ENCODE peak calls at places on chromosomes 2 and 18, in nine cellular contexts. H is MCF 10A, K is A549, J is RWPE2, Z is Calu3, D is left ventricle myocardium inferior, T is HFFc6, S is DND-41, E is sigmoid colon. I is an unnamed sample.

GRCh38 chr2:43221660-43222471 is 4.5 kb downstream of the ZFP36L2 start:
- DNase-seq in S (peak; percentile 87), E (peak; percentile 97), K (peak; percentile 89), J (peak; percentile 87), Z (peak; percentile 83), T (peak; percentile 90), H (peak; percentile 91), D (peak; percentile 90), I (peak; percentile 81)

GRCh38 chr18:79980585-79980984 is 7.8 kb downstream of the TXNL4A start:
- DNase-seq in D (no peak), E (no peak), H (no peak), T (no peak), K (no peak), J (no peak), S (no peak), Z (no peak), I (no peak)

GRCh38 chr2:11128258-11128951 is 26.9 kb upstream of the SLC66A3 start:
- DNase-seq in D (no peak), Z (no peak), K (no peak), S (no peak), J (no peak), E (no peak), H (peak; percentile 60), T (peak; percentile 64), I (no peak)

GRCh38 chr2:47062721-47063120 is 92.4 kb downstream of the STPG4 start:
- DNase-seq in J (no peak), S (no peak), E (no peak), Z (no peak), H (no peak), D (no peak), K (no peak), T (no peak), I (no peak)

GRCh38 chr18:60978338-60978737 is 354.9 kb upstream of the CDH20 start:
- DNase-seq in H (peak; percentile 79), K (no peak), S (no peak), Z (no peak), T (no peak), E (no peak), J (no peak), D (no peak), I (no peak)

GRCh38 chr2:204574473-204574872 is 29.2 kb downstream of the PARD3B start:
- DNase-seq in D (no peak), E (no peak), K (no peak), J (no peak), H (no peak), Z (no peak), T (no peak), S (no peak), I (no peak)

GRCh38 chr2:223494987-223495386 is 107.2 kb downstream of the SCG2 start:
- DNase-seq in T (peak; percentile 22), D (no peak), S (no peak), E (no peak), J (no peak), K (no peak), Z (no peak), H (no peak), I (no peak)

GRCh38 chr18:32067375-32068167 is 24.1 kb upstream of the RNF138 start:
- DNase-seq in Z (no peak), T (no peak), K (no peak), H (no peak), D (no peak), J (no peak), S (no peak), E (no peak), I (no peak)

GRCh38 chr2:10267551-10268465 is 34.9 kb upstream of the HPCAL1 start:
- DNase-seq in K (no peak), E (peak; percentile 49), S (no peak), T (no peak), Z (no peak), H (no peak), J (peak; percentile 43), D (peak; percentile 64), I (peak; percentile 39)

GRCh38 chr2:109269956-109270757 is 141.2 kb downstream of the SH3RF3 start:
- DNase-seq in K (no peak), T (no peak), J (no peak), Z (no peak), E (peak; percentile 50), D (no peak), H (no peak), S (no peak), I (peak; percentile 38)

GRCh38 chr2:96208144-96209010 is at the start of gene STARD7:
- DNase-seq in H (peak; percentile 98), J (peak; percentile 97), S (peak; percentile 98), K (peak; percentile 95), E (peak; percentile 99), T (peak; percentile 98), Z (peak; percentile 99), D (peak; percentile 100), I (peak; percentile 94)

GRCh38 chr2:201909348-201909747 is 103.0 kb downstream of the CDK15 start:
- DNase-seq in K (peak; percentile 5), T (peak; percentile 87), J (no peak), E (no peak), S (no peak), Z (no peak), H (no peak), D (no peak), I (no peak)

GRCh38 chr18:45849529-45849928 is 24.1 kb downstream of the SIGLEC15 start:
- DNase-seq in T (no peak), S (no peak), Z (no peak), K (no peak), D (no peak), E (no peak), H (no peak), J (no peak), I (no peak)

GRCh38 chr2:220849433-220849832 is 722.7 kb downstream of the EPHA4 start:
- DNase-seq in Z (no peak), J (no peak), T (no peak), D (no peak), E (no peak), K (no peak), H (no peak), S (no peak), I (no peak)

GRCh38 chr2:195395351-195395750 is 261.7 kb upstream of the SLC39A10 start:
- DNase-seq in J (no peak), E (no peak), K (no peak), T (no peak), H (no peak), Z (no peak), D (no peak), S (no peak), I (no peak)

GRCh38 chr18:77223221-77223639 is 26.4 kb upstream of the GALR1 start:
- DNase-seq in D (no peak), J (no peak), H (peak; percentile 17), E (no peak), K (no peak), Z (no peak), T (no peak), S (no peak), I (no peak)

GRCh38 chr2:68828887-68829708 is 42.1 kb downstream of the BMP10 start:
- DNase-seq in E (peak; percentile 96), K (peak; percentile 84), Z (peak; percentile 85), T (peak; percentile 94), D (peak; percentile 94), H (peak; percentile 98), S (peak; percentile 96), J (peak; percentile 94), I (peak; percentile 95)
- TF ChIP-seq CTCF in E (no peak), K (no peak), Z (no peak), T (peak; percentile 16), D (peak; percentile 18), H (no peak), S (peak; percentile 18), J (no peak), I (no peak)

GRCh38 chr2:15043336-15044058 is 411.0 kb downstream of the LRATD1 start:
- DNase-seq in E (peak; percentile 78), J (no peak), K (no peak), S (no peak), T (no peak), D (no peak), Z (no peak), H (peak; percentile 9), I (no peak)

GRCh38 chr2:15047184-15047583 is 414.7 kb downstream of the LRATD1 start:
- DNase-seq in J (no peak), S (no peak), Z (no peak), T (no peak), E (no peak), K (no peak), D (no peak), H (peak; percentile 16), I (no peak)

GRCh38 chr2:15049096-15049993 is 416.8 kb downstream of the LRATD1 start:
- DNase-seq in T (no peak), E (no peak), D (no peak), H (no peak), J (no peak), Z (no peak), S (no peak), K (no peak), I (no peak)

GRCh38 chr2:15050483-15050882 is 418.0 kb downstream of the LRATD1 start:
- DNase-seq in H (peak; percentile 8), Z (no peak), T (no peak), D (no peak), K (no peak), S (no peak), J (no peak), E (no peak), I (no peak)

GRCh38 chr2:15048000-15048399 is 415.5 kb downstream of the LRATD1 start:
- DNase-seq in H (no peak), J (no peak), K (no peak), S (no peak), E (no peak), T (no peak), D (no peak), Z (no peak), I (no peak)
- TF ChIP-seq CTCF in H (no peak), J (no peak), K (no peak), S (no peak), E (no peak), T (no peak), D (no peak), Z (no peak), I (no peak)

DNA sequence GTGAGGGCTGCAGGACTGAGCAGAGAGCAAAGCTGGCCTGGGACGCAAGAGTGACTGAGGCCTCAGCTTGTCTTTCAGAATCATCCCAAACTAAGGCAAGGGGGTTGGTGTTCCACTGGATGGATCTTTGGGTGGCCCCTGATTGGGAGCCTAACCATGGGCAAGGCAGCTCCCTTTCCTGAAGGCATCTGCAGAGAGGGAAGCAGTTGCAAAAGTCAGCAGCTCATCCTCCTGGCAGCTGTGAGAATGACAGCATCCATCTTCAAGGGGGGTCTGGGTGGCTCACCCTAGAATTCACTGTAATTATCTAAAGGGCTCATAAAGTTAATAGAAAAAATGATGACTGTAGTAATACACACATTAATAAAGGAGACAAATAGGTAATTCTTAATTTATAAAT is 46.5 kb upstream of the RAB31 start:
- DNase-seq in D (no peak), S (no peak), E (no peak), T (peak; percentile 32), H (peak; percentile 36), J (no peak), K (no peak), Z (no peak), I (no peak)
- TF ChIP-seq CTCF in D (peak; percentile 24), S (no peak), E (no peak), T (peak; percentile 71), H (peak; percentile 27), J (peak; percentile 56), K (peak; percentile 28), Z (no peak), I (no peak)

DNA sequence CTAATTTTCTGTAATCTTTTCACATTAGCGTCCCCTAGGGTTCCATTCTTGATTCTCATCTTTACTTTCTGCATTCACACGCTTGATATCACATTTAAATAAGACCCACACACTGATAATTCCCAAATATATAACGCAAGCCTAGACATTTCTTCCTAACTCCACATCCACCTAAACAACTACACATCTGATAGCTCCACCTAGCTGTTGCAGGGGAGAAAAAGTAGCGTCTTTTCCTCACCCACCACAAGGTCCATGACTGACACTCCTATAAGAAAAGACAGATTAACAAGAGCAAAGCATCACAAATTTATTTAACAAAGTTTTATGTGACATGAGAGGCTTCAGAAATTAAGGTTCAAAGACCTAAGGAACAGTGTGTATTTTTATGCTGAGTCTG is 862.2 kb upstream of the DDX18 start:
- DNase-seq in S (no peak), Z (peak; percentile 2), J (no peak), D (no peak), K (no peak), E (no peak), T (no peak), H (peak; percentile 36), I (no peak)
- TF ChIP-seq CTCF in S (peak; percentile 38), Z (no peak), J (peak; percentile 69), D (no peak), K (no peak), E (no peak), T (no peak), H (peak; percentile 27), I (no peak)